ENCODE peak calls at places on chromosomes 11 and 22, in four cellular contexts. One of them, this sample, is unnamed.

GRCh38 chr11:4102711-4103110 is 8.1 kb downstream of the RRM1 start:
- DNase-seq in stimulated activated CD8-positive, alpha-beta memory T cell treated with anti-CD3 and anti-CD28 coated beads, Interleukin-4, amount 100 ng/mL, for 1 hour: no peak
- DNase-seq in AG04450: no peak
- DNase-seq in activated CD8-positive, alpha-beta memory T cell treated with anti-CD3 and anti-CD28 coated beads, Interleukin-2, amount 50 U/mL, for 48 hours: no peak
- DNase-seq in this sample: no peak

GRCh38 chr11:35321532-35322320 is 97.6 kb downstream of the SLC1A2 start:
- DNase-seq in stimulated activated CD8-positive, alpha-beta memory T cell treated with anti-CD3 and anti-CD28 coated beads, Interleukin-4, amount 100 ng/mL, for 1 hour: no peak
- DNase-seq in AG04450: no peak
- DNase-seq in activated CD8-positive, alpha-beta memory T cell treated with anti-CD3 and anti-CD28 coated beads, Interleukin-2, amount 50 U/mL, for 48 hours: no peak
- DNase-seq in this sample: no peak

GRCh38 chr11:36540998-36541397 is 26.8 kb upstream of the RAG1 start:
- DNase-seq in stimulated activated CD8-positive, alpha-beta memory T cell treated with anti-CD3 and anti-CD28 coated beads, Interleukin-4, amount 100 ng/mL, for 1 hour: no peak
- DNase-seq in AG04450: no peak
- DNase-seq in activated CD8-positive, alpha-beta memory T cell treated with anti-CD3 and anti-CD28 coated beads, Interleukin-2, amount 50 U/mL, for 48 hours: no peak
- DNase-seq in this sample: peak

GRCh38 chr11:12216542-12217422 is 106.4 kb downstream of the MICAL2 start:
- DNase-seq in stimulated activated CD8-positive, alpha-beta memory T cell treated with anti-CD3 and anti-CD28 coated beads, Interleukin-4, amount 100 ng/mL, for 1 hour: no peak
- DNase-seq in AG04450: no peak
- DNase-seq in activated CD8-positive, alpha-beta memory T cell treated with anti-CD3 and anti-CD28 coated beads, Interleukin-2, amount 50 U/mL, for 48 hours: no peak
- DNase-seq in this sample: no peak

GRCh38 chr11:2914475-2915195 is 14.6 kb downstream of the PHLDA2 start:
- DNase-seq in stimulated activated CD8-positive, alpha-beta memory T cell treated with anti-CD3 and anti-CD28 coated beads, Interleukin-4, amount 100 ng/mL, for 1 hour: no peak
- DNase-seq in AG04450: no peak
- DNase-seq in activated CD8-positive, alpha-beta memory T cell treated with anti-CD3 and anti-CD28 coated beads, Interleukin-2, amount 50 U/mL, for 48 hours: no peak
- DNase-seq in this sample: no peak

GRCh38 chr11:115269193-115269592 is 235.0 kb downstream of the CADM1 start:
- DNase-seq in stimulated activated CD8-positive, alpha-beta memory T cell treated with anti-CD3 and anti-CD28 coated beads, Interleukin-4, amount 100 ng/mL, for 1 hour: no peak
- DNase-seq in AG04450: no peak
- DNase-seq in activated CD8-positive, alpha-beta memory T cell treated with anti-CD3 and anti-CD28 coated beads, Interleukin-2, amount 50 U/mL, for 48 hours: no peak
- DNase-seq in this sample: no peak

GRCh38 chr22:41478891-41479521 is 10.1 kb downstream of the ACO2 start:
- DNase-seq in stimulated activated CD8-positive, alpha-beta memory T cell treated with anti-CD3 and anti-CD28 coated beads, Interleukin-4, amount 100 ng/mL, for 1 hour: no peak
- DNase-seq in AG04450: no peak
- DNase-seq in activated CD8-positive, alpha-beta memory T cell treated with anti-CD3 and anti-CD28 coated beads, Interleukin-2, amount 50 U/mL, for 48 hours: no peak
- DNase-seq in this sample: peak

GRCh38 chr11:77322506-77322905 is 21.0 kb upstream of the GDPD4 start:
- DNase-seq in stimulated activated CD8-positive, alpha-beta memory T cell treated with anti-CD3 and anti-CD28 coated beads, Interleukin-4, amount 100 ng/mL, for 1 hour: no peak
- DNase-seq in AG04450: peak
- DNase-seq in activated CD8-positive, alpha-beta memory T cell treated with anti-CD3 and anti-CD28 coated beads, Interleukin-2, amount 50 U/mL, for 48 hours: no peak
- DNase-seq in this sample: peak

GRCh38 chr11:46700251-46701077 is at the start of the genes ARHGAP1 and ZNF408:
- DNase-seq in stimulated activated CD8-positive, alpha-beta memory T cell treated with anti-CD3 and anti-CD28 coated beads, Interleukin-4, amount 100 ng/mL, for 1 hour: peak
- DNase-seq in AG04450: peak
- DNase-seq in activated CD8-positive, alpha-beta memory T cell treated with anti-CD3 and anti-CD28 coated beads, Interleukin-2, amount 50 U/mL, for 48 hours: peak
- DNase-seq in this sample: peak

GRCh38 chr11:76266269-76266668 is 60.0 kb upstream of the WNT11 start:
- DNase-seq in stimulated activated CD8-positive, alpha-beta memory T cell treated with anti-CD3 and anti-CD28 coated beads, Interleukin-4, amount 100 ng/mL, for 1 hour: no peak
- DNase-seq in AG04450: peak
- DNase-seq in activated CD8-positive, alpha-beta memory T cell treated with anti-CD3 and anti-CD28 coated beads, Interleukin-2, amount 50 U/mL, for 48 hours: no peak
- DNase-seq in this sample: peak

GRCh38 chr22:36759481-36760159 is 16.3 kb downstream of the IFT27 start:
- DNase-seq in stimulated activated CD8-positive, alpha-beta memory T cell treated with anti-CD3 and anti-CD28 coated beads, Interleukin-4, amount 100 ng/mL, for 1 hour: no peak
- DNase-seq in AG04450: no peak
- DNase-seq in activated CD8-positive, alpha-beta memory T cell treated with anti-CD3 and anti-CD28 coated beads, Interleukin-2, amount 50 U/mL, for 48 hours: no peak
- DNase-seq in this sample: no peak

GRCh38 chr11:65389294-65389980 is 3.0 kb downstream of the FRMD8 start:
- DNase-seq in stimulated activated CD8-positive, alpha-beta memory T cell treated with anti-CD3 and anti-CD28 coated beads, Interleukin-4, amount 100 ng/mL, for 1 hour: no peak
- DNase-seq in AG04450: no peak
- DNase-seq in activated CD8-positive, alpha-beta memory T cell treated with anti-CD3 and anti-CD28 coated beads, Interleukin-2, amount 50 U/mL, for 48 hours: no peak
- DNase-seq in this sample: no peak

GRCh38 chr11:134414772-134415765 is 3.0 kb upstream of the B3GAT1 start:
- DNase-seq in stimulated activated CD8-positive, alpha-beta memory T cell treated with anti-CD3 and anti-CD28 coated beads, Interleukin-4, amount 100 ng/mL, for 1 hour: no peak
- DNase-seq in AG04450: no peak
- DNase-seq in activated CD8-positive, alpha-beta memory T cell treated with anti-CD3 and anti-CD28 coated beads, Interleukin-2, amount 50 U/mL, for 48 hours: no peak
- DNase-seq in this sample: no peak

GRCh38 chr11:4626207-4627105 is 10.8 kb upstream of the OR51D1 start:
- DNase-seq in stimulated activated CD8-positive, alpha-beta memory T cell treated with anti-CD3 and anti-CD28 coated beads, Interleukin-4, amount 100 ng/mL, for 1 hour: no peak
- DNase-seq in AG04450: peak
- DNase-seq in activated CD8-positive, alpha-beta memory T cell treated with anti-CD3 and anti-CD28 coated beads, Interleukin-2, amount 50 U/mL, for 48 hours: peak
- DNase-seq in this sample: peak

GRCh38 chr11:15341587-15341986 is 226.9 kb downstream of the INSC start:
- DNase-seq in stimulated activated CD8-positive, alpha-beta memory T cell treated with anti-CD3 and anti-CD28 coated beads, Interleukin-4, amount 100 ng/mL, for 1 hour: no peak
- DNase-seq in AG04450: no peak
- DNase-seq in activated CD8-positive, alpha-beta memory T cell treated with anti-CD3 and anti-CD28 coated beads, Interleukin-2, amount 50 U/mL, for 48 hours: no peak
- DNase-seq in this sample: no peak

GRCh38 chr11:44623321-44623715 is 57.9 kb downstream of the CD82 start:
- DNase-seq in stimulated activated CD8-positive, alpha-beta memory T cell treated with anti-CD3 and anti-CD28 coated beads, Interleukin-4, amount 100 ng/mL, for 1 hour: no peak
- DNase-seq in AG04450: no peak
- DNase-seq in activated CD8-positive, alpha-beta memory T cell treated with anti-CD3 and anti-CD28 coated beads, Interleukin-2, amount 50 U/mL, for 48 hours: peak
- DNase-seq in this sample: no peak

GRCh38 chr11:2249191-2249916 is 21.0 kb downstream of the ASCL2 start:
- DNase-seq in stimulated activated CD8-positive, alpha-beta memory T cell treated with anti-CD3 and anti-CD28 coated beads, Interleukin-4, amount 100 ng/mL, for 1 hour: no peak
- DNase-seq in AG04450: no peak
- DNase-seq in activated CD8-positive, alpha-beta memory T cell treated with anti-CD3 and anti-CD28 coated beads, Interleukin-2, amount 50 U/mL, for 48 hours: no peak
- DNase-seq in this sample: no peak

GRCh38 chr11:45872513-45873356 is 12.7 kb upstream of the MAPK8IP1 start:
- DNase-seq in stimulated activated CD8-positive, alpha-beta memory T cell treated with anti-CD3 and anti-CD28 coated beads, Interleukin-4, amount 100 ng/mL, for 1 hour: no peak
- DNase-seq in AG04450: peak
- DNase-seq in activated CD8-positive, alpha-beta memory T cell treated with anti-CD3 and anti-CD28 coated beads, Interleukin-2, amount 50 U/mL, for 48 hours: peak
- DNase-seq in this sample: peak

GRCh38 chr22:50626856-50627451 is 998 bp downstream of the ARSA start:
- DNase-seq in stimulated activated CD8-positive, alpha-beta memory T cell treated with anti-CD3 and anti-CD28 coated beads, Interleukin-4, amount 100 ng/mL, for 1 hour: no peak
- DNase-seq in AG04450: no peak
- DNase-seq in activated CD8-positive, alpha-beta memory T cell treated with anti-CD3 and anti-CD28 coated beads, Interleukin-2, amount 50 U/mL, for 48 hours: no peak
- DNase-seq in this sample: no peak